ENCODE peak calls at places on chromosome 2, in six cellular contexts. S is iris pigment epithelial cell, W is HL-60, R is kidney epithelial cell, K is astrocyte of the cerebellum, V is T-helper 2 cell. F is an unnamed sample.

GRCh38 chr2:217916504-217917254 is 86.1 kb downstream of the TNS1 start:
- DNase-seq in R (no peak), K (no peak), V (no peak), W (no peak), S (no peak), F (no peak)

GRCh38 chr2:8551622-8552074 is 130.2 kb upstream of the ID2 start:
- DNase-seq in K (no peak), W (no peak), R (no peak), S (no peak), V (peak; percentile 43), F (no peak)

GRCh38 chr2:240139666-240140393 is 628 bp downstream of the OTOS start:
- DNase-seq in S (no peak), R (no peak), K (no peak), V (no peak), W (no peak), F (peak; percentile 58)

GRCh38 chr2:240818543-240819403 is 1.2 kb downstream of the KIF1A start:
- DNase-seq in S (no peak), K (no peak), V (no peak), W (no peak), R (no peak), F (peak; percentile 44)

GRCh38 chr2:121170577-121170976 is 114.4 kb downstream of the TFCP2L1 start:
- DNase-seq in S (no peak), V (no peak), K (no peak), R (no peak), W (no peak), F (no peak)

GRCh38 chr2:232447638-232448472 is 8.1 kb upstream of the ALPI start:
- DNase-seq in K (no peak), S (no peak), V (no peak), R (no peak), W (no peak), F (no peak)

GRCh38 chr2:1653137-1653789 is 91.1 kb downstream of the PXDN start:
- DNase-seq in R (peak; percentile 75), V (no peak), S (peak; percentile 96), K (peak; percentile 98), W (no peak), F (no peak)

GRCh38 chr2:200171761-200172482 is 134.6 kb upstream of the SPATS2L start:
- DNase-seq in R (no peak), S (peak; percentile 78), W (no peak), K (no peak), V (no peak), F (no peak)

GRCh38 chr2:20052872-20053281 is 1.4 kb upstream of the LAPTM4A start:
- DNase-seq in S (peak; percentile 92), W (no peak), K (peak; percentile 31), R (no peak), V (no peak), F (no peak)

GRCh38 chr2:112701092-112701491 is 19.7 kb upstream of the NT5DC4 start:
- DNase-seq in V (no peak), W (peak; percentile 65), S (no peak), R (no peak), K (no peak), F (no peak)

GRCh38 chr2:71895320-71896161 is 252.1 kb downstream of the CYP26B1 start:
- DNase-seq in R (no peak), V (no peak), S (no peak), K (no peak), W (peak; percentile 0), F (no peak)

GRCh38 chr2:170258382-170258781 is 80.4 kb downstream of the MYO3B start:
- DNase-seq in K (no peak), R (no peak), W (no peak), V (no peak), S (no peak), F (no peak)

GRCh38 chr2:199994296-199994695 is 38.9 kb downstream of the MAIP1 start:
- DNase-seq in R (no peak), V (no peak), W (no peak), S (no peak), K (no peak), F (no peak)

GRCh38 chr2:88638123-88638650 is 10.9 kb upstream of the EIF2AK3 start:
- DNase-seq in V (no peak), S (peak; percentile 8), W (no peak), R (no peak), K (no peak), F (no peak)

GRCh38 chr2:168517801-168518200 is 61.7 kb downstream of the CERS6 start:
- DNase-seq in S (no peak), R (no peak), K (no peak), W (no peak), V (no peak), F (no peak)

GRCh38 chr2:8694737-8695136 is 12.9 kb downstream of the ID2 start:
- DNase-seq in S (peak; percentile 8), R (no peak), K (no peak), W (no peak), V (no peak), F (no peak)

GRCh38 chr2:47310801-47311560 is 92.0 kb upstream of the MSH2 start:
- DNase-seq in R (no peak), S (no peak), K (no peak), V (no peak), W (peak; percentile 68), F (no peak)

GRCh38 chr2:36456227-36456788 is 100.7 kb downstream of the CRIM1 start:
- DNase-seq in S (peak; percentile 79), R (no peak), K (no peak), W (no peak), V (no peak), F (no peak)

GRCh38 chr2:26584656-26585055 is 56.5 kb downstream of the CIB4 start:
- DNase-seq in V (no peak), S (no peak), W (no peak), K (no peak), R (no peak), F (no peak)

GRCh38 chr2:15748736-15749323 is 157.2 kb downstream of the DDX1 start:
- DNase-seq in R (no peak), K (no peak), S (peak; percentile 35), W (no peak), V (no peak), F (peak; percentile 67)

GRCh38 chr2:214156971-214157370 is 253.9 kb upstream of the VWC2L start:
- DNase-seq in V (no peak), W (no peak), K (no peak), R (peak; percentile 18), S (no peak), F (no peak)

GRCh38 chr2:95346738-95347671 is 49.9 kb downstream of the KCNIP3 start:
- DNase-seq in W (no peak), R (no peak), S (peak; percentile 19), K (no peak), V (no peak), F (peak; percentile 20)

GRCh38 chr2:233424028-233424951 is 70.0 kb downstream of the DGKD start:
- DNase-seq in R (no peak), S (no peak), K (no peak), V (no peak), W (no peak), F (no peak)

GRCh38 chr2:119240311-119241204 is 16.9 kb downstream of the STEAP3 start:
- DNase-seq in W (no peak), R (no peak), S (peak; percentile 85), K (no peak), V (no peak), F (no peak)

GRCh38 chr2:8953525-8953924 is 50.0 kb downstream of the MBOAT2 start:
- DNase-seq in R (no peak), V (no peak), S (no peak), K (no peak), W (no peak), F (no peak)

GRCh38 chr2:240439698-240440151 is 4.3 kb downstream of the GPC1 start:
- DNase-seq in V (no peak), K (no peak), W (no peak), S (no peak), R (no peak), F (no peak)

GRCh38 chr2:2846379-2847130 is 515.5 kb upstream of the MYT1L start:
- DNase-seq in V (no peak), R (no peak), W (no peak), K (no peak), S (no peak), F (no peak)

GRCh38 chr2:181844551-181845290 is 46.8 kb upstream of the ITPRID2 start:
- DNase-seq in W (no peak), R (no peak), K (no peak), V (no peak), S (no peak), F (no peak)

GRCh38 chr2:208255557-208256106 is 761 bp upstream of the IDH1 start:
- DNase-seq in R (no peak), S (no peak), K (no peak), V (no peak), W (no peak), F (no peak)

GRCh38 chr2:218857371-218858137 is 2.1 kb upstream of the WNT6 start:
- DNase-seq in W (no peak), V (no peak), K (no peak), R (no peak), S (no peak), F (no peak)

GRCh38 chr2:161486111-161486510 is 70.0 kb downstream of the TBR1 start:
- DNase-seq in K (peak; percentile 1), W (no peak), V (no peak), R (no peak), S (no peak), F (no peak)

GRCh38 chr2:217327981-217328760 is 468.3 kb upstream of the TNP1 start:
- DNase-seq in W (no peak), S (no peak), K (peak; percentile 39), R (no peak), V (no peak), F (no peak)

GRCh38 chr2:233473386-233473791 is 93.2 kb downstream of the USP40 start:
- DNase-seq in K (no peak), W (no peak), S (no peak), V (no peak), R (no peak), F (no peak)

GRCh38 chr2:22213237-22213636 is 1089.5 kb downstream of the TDRD15 start:
- DNase-seq in R (no peak), K (no peak), W (no peak), V (no peak), S (no peak), F (no peak)

GRCh38 chr2:84217446-84217845 is 241.6 kb downstream of the SUCLG1 start:
- DNase-seq in W (no peak), S (no peak), R (no peak), V (no peak), K (no peak), F (no peak)

GRCh38 chr2:42917374-42918017 is 125.1 kb upstream of the HAAO start:
- DNase-seq in K (no peak), S (peak; percentile 89), R (no peak), V (no peak), W (no peak), F (no peak)

GRCh38 chr2:151269798-151270568 is 8.3 kb upstream of the RBM43 start:
- DNase-seq in V (no peak), S (peak; percentile 22), K (no peak), R (no peak), W (no peak), F (no peak)

GRCh38 chr2:127382836-127383235 is 4.9 kb downstream of the MAP3K2 start:
- DNase-seq in V (no peak), W (no peak), R (no peak), K (no peak), S (no peak), F (no peak)

GRCh38 chr2:127130421-127130820 is 23.5 kb upstream of the BIN1 start:
- DNase-seq in K (no peak), W (no peak), R (no peak), S (no peak), V (no peak), F (no peak)

F was measured in neuronal stem cell.